ENCODE peak calls at places on chromosomes 1 and 21, in nine cellular contexts. D, I, V, J, A, G, O, Y and M are unnamed samples.

GRCh38 chr1:20666804-20667203 is 5.6 kb upstream of the DDOST start:
- DNase-seq in D (no peak), I (peak), V (peak), J (no peak), A (no peak), G (no peak), O (no peak), Y (no peak), M (no peak)

GRCh38 chr1:207868252-207868768 is 42.6 kb downstream of the CD34 start:
- DNase-seq in D (no peak), I (peak), V (peak), J (no peak), A (peak), G (peak), O (no peak), Y (peak), M (no peak)

GRCh38 chr1:72936151-72936740 is 653.9 kb upstream of the NEGR1 start:
- DNase-seq in D (no peak), I (no peak), V (no peak), J (no peak), A (no peak), G (no peak), O (peak), Y (no peak), M (no peak)

GRCh38 chr1:205998457-205999241 is 4.5 kb downstream of the RAB7B start:
- DNase-seq in D (no peak), I (no peak), V (no peak), J (no peak), A (no peak), G (no peak), O (no peak), Y (no peak), M (no peak)

GRCh38 chr1:42686418-42686817 is 4.2 kb downstream of the YBX1 start:
- DNase-seq in D (no peak), I (no peak), V (no peak), J (no peak), A (no peak), G (no peak), O (no peak), Y (no peak), M (no peak)

GRCh38 chr21:43925609-43926008 is 60.6 kb downstream of the AGPAT3 start:
- DNase-seq in D (no peak), I (no peak), V (no peak), J (no peak), A (no peak), G (no peak), O (no peak), Y (no peak), M (no peak)

GRCh38 chr1:84462118-84462517 is 16.9 kb upstream of the RPF1 start:
- DNase-seq in D (no peak), I (no peak), V (no peak), J (no peak), A (no peak), G (no peak), O (no peak), Y (no peak), M (no peak)

GRCh38 chr1:22024485-22025367 is 23.3 kb downstream of the CELA3A start:
- DNase-seq in D (peak), I (peak), V (peak), J (peak), A (no peak), G (peak), O (peak), Y (peak), M (no peak)

GRCh38 chr1:192527950-192528349 is 47.6 kb upstream of the RGS1 start:
- DNase-seq in D (no peak), I (no peak), V (no peak), J (no peak), A (no peak), G (no peak), O (no peak), Y (no peak), M (no peak)

GRCh38 chr1:18557621-18558465 is 72.8 kb upstream of the PAX7 start:
- DNase-seq in D (no peak), I (no peak), V (peak), J (no peak), A (no peak), G (peak), O (no peak), Y (no peak), M (no peak)

GRCh38 chr1:62841587-62842169 is 57.7 kb downstream of the ATG4C start:
- DNase-seq in D (no peak), I (peak), V (peak), J (no peak), A (no peak), G (peak), O (peak), Y (no peak), M (peak)

GRCh38 chr1:30329802-30330557 is 393.4 kb downstream of the MATN1 start:
- DNase-seq in D (no peak), I (no peak), V (no peak), J (no peak), A (no peak), G (peak), O (no peak), Y (no peak), M (no peak)

GRCh38 chr21:36472377-36472776 is 7.5 kb downstream of the CLDN14 start:
- DNase-seq in D (no peak), I (no peak), V (no peak), J (no peak), A (no peak), G (no peak), O (no peak), Y (no peak), M (no peak)

GRCh38 chr1:113390871-113391642 is 742 bp downstream of the MAGI3 start:
- DNase-seq in D (peak), I (peak), V (no peak), J (no peak), A (peak), G (peak), O (no peak), Y (peak), M (peak)